ENCODE peak calls at places on chromosomes 5 and 9, in ten cellular contexts. One of them, this sample, is unnamed.

GRCh38 chr9:92661761-92662160 is 8.2 kb downstream of the IPPK start:
- DNase-seq in NCI-H2107: no peak
- DNase-seq in caudate nucleus: no peak
- DNase-seq in tibial nerve: no peak
- DNase-seq in HS-5: no peak
- DNase-seq in Right ventricle myocardium superior: no peak
- DNase-seq in CD8-positive, alpha-beta memory T cell: no peak
- DNase-seq in stimulated activated CD8-positive, alpha-beta memory T cell treated with anti-CD3 and anti-CD28 coated beads, Interleukin-15, amount 100 ng/mL, for 48 hours: no peak
- DNase-seq in adrenal gland: no peak
- DNase-seq in activated gamma-delta T cell treated with anti-CD3 and anti-CD28 coated beads, Interleukin-2, amount 50 U/mL, for 16 hours: no peak
- DNase-seq in this sample: no peak

GRCh38 chr9:74975538-74975937 is 22.8 kb upstream of the C9orf40 start:
- DNase-seq in NCI-H2107: no peak
- DNase-seq in caudate nucleus: no peak
- DNase-seq in tibial nerve: no peak
- DNase-seq in HS-5: no peak
- DNase-seq in Right ventricle myocardium superior: no peak
- DNase-seq in CD8-positive, alpha-beta memory T cell: no peak
- DNase-seq in stimulated activated CD8-positive, alpha-beta memory T cell treated with anti-CD3 and anti-CD28 coated beads, Interleukin-15, amount 100 ng/mL, for 48 hours: no peak
- DNase-seq in adrenal gland: no peak
- DNase-seq in activated gamma-delta T cell treated with anti-CD3 and anti-CD28 coated beads, Interleukin-2, amount 50 U/mL, for 16 hours: no peak
- DNase-seq in this sample: no peak

GRCh38 chr5:114223866-114224265 is 138.0 kb upstream of the KCNN2 start:
- DNase-seq in NCI-H2107: no peak
- DNase-seq in caudate nucleus: no peak
- DNase-seq in tibial nerve: no peak
- DNase-seq in HS-5: no peak
- DNase-seq in Right ventricle myocardium superior: no peak
- DNase-seq in CD8-positive, alpha-beta memory T cell: no peak
- DNase-seq in stimulated activated CD8-positive, alpha-beta memory T cell treated with anti-CD3 and anti-CD28 coated beads, Interleukin-15, amount 100 ng/mL, for 48 hours: no peak
- DNase-seq in adrenal gland: no peak
- DNase-seq in activated gamma-delta T cell treated with anti-CD3 and anti-CD28 coated beads, Interleukin-2, amount 50 U/mL, for 16 hours: no peak
- DNase-seq in this sample: no peak

GRCh38 chr9:114497727-114498382 is 7.4 kb downstream of the WHRN start:
- DNase-seq in NCI-H2107: no peak
- DNase-seq in caudate nucleus: no peak
- DNase-seq in tibial nerve: no peak
- DNase-seq in HS-5: no peak
- DNase-seq in Right ventricle myocardium superior: no peak
- DNase-seq in CD8-positive, alpha-beta memory T cell: no peak
- DNase-seq in stimulated activated CD8-positive, alpha-beta memory T cell treated with anti-CD3 and anti-CD28 coated beads, Interleukin-15, amount 100 ng/mL, for 48 hours: no peak
- DNase-seq in adrenal gland: no peak
- DNase-seq in activated gamma-delta T cell treated with anti-CD3 and anti-CD28 coated beads, Interleukin-2, amount 50 U/mL, for 16 hours: no peak
- DNase-seq in this sample: no peak

GRCh38 chr5:73204302-73204701 is 31.3 kb downstream of the TMEM174 start:
- DNase-seq in NCI-H2107: peak; percentile 43
- DNase-seq in caudate nucleus: no peak
- DNase-seq in tibial nerve: no peak
- DNase-seq in HS-5: no peak
- DNase-seq in Right ventricle myocardium superior: no peak
- DNase-seq in CD8-positive, alpha-beta memory T cell: no peak
- DNase-seq in stimulated activated CD8-positive, alpha-beta memory T cell treated with anti-CD3 and anti-CD28 coated beads, Interleukin-15, amount 100 ng/mL, for 48 hours: no peak
- DNase-seq in adrenal gland: no peak
- DNase-seq in activated gamma-delta T cell treated with anti-CD3 and anti-CD28 coated beads, Interleukin-2, amount 50 U/mL, for 16 hours: no peak
- DNase-seq in this sample: no peak

GRCh38 chr9:136740069-136740468 is 2.7 kb downstream of the LCN10 start:
- DNase-seq in NCI-H2107: no peak
- DNase-seq in caudate nucleus: no peak
- DNase-seq in tibial nerve: no peak
- DNase-seq in HS-5: no peak
- DNase-seq in Right ventricle myocardium superior: no peak
- DNase-seq in CD8-positive, alpha-beta memory T cell: no peak
- DNase-seq in stimulated activated CD8-positive, alpha-beta memory T cell treated with anti-CD3 and anti-CD28 coated beads, Interleukin-15, amount 100 ng/mL, for 48 hours: no peak
- DNase-seq in adrenal gland: no peak
- DNase-seq in activated gamma-delta T cell treated with anti-CD3 and anti-CD28 coated beads, Interleukin-2, amount 50 U/mL, for 16 hours: no peak
- DNase-seq in this sample: no peak

GRCh38 chr5:133106761-133107572 is 55.2 kb downstream of the HSPA4 start:
- DNase-seq in NCI-H2107: no peak
- DNase-seq in caudate nucleus: no peak
- DNase-seq in tibial nerve: no peak
- DNase-seq in HS-5: no peak
- DNase-seq in Right ventricle myocardium superior: no peak
- DNase-seq in CD8-positive, alpha-beta memory T cell: no peak
- DNase-seq in stimulated activated CD8-positive, alpha-beta memory T cell treated with anti-CD3 and anti-CD28 coated beads, Interleukin-15, amount 100 ng/mL, for 48 hours: no peak
- DNase-seq in adrenal gland: no peak
- DNase-seq in activated gamma-delta T cell treated with anti-CD3 and anti-CD28 coated beads, Interleukin-2, amount 50 U/mL, for 16 hours: no peak
- DNase-seq in this sample: no peak

GRCh38 chr9:129704797-129705196 is 39.4 kb downstream of the PRRX2 start:
- DNase-seq in NCI-H2107: no peak
- DNase-seq in caudate nucleus: no peak
- DNase-seq in tibial nerve: no peak
- DNase-seq in HS-5: no peak
- DNase-seq in Right ventricle myocardium superior: no peak
- DNase-seq in CD8-positive, alpha-beta memory T cell: no peak
- DNase-seq in stimulated activated CD8-positive, alpha-beta memory T cell treated with anti-CD3 and anti-CD28 coated beads, Interleukin-15, amount 100 ng/mL, for 48 hours: no peak
- DNase-seq in adrenal gland: no peak
- DNase-seq in activated gamma-delta T cell treated with anti-CD3 and anti-CD28 coated beads, Interleukin-2, amount 50 U/mL, for 16 hours: no peak
- DNase-seq in this sample: no peak

GRCh38 chr9:17116400-17116837 is 18.4 kb upstream of the CNTLN start:
- DNase-seq in NCI-H2107: no peak
- DNase-seq in caudate nucleus: no peak
- DNase-seq in tibial nerve: no peak
- DNase-seq in HS-5: peak; percentile 34
- DNase-seq in Right ventricle myocardium superior: no peak
- DNase-seq in CD8-positive, alpha-beta memory T cell: no peak
- DNase-seq in stimulated activated CD8-positive, alpha-beta memory T cell treated with anti-CD3 and anti-CD28 coated beads, Interleukin-15, amount 100 ng/mL, for 48 hours: no peak
- DNase-seq in adrenal gland: no peak
- DNase-seq in activated gamma-delta T cell treated with anti-CD3 and anti-CD28 coated beads, Interleukin-2, amount 50 U/mL, for 16 hours: no peak
- DNase-seq in this sample: no peak

GRCh38 chr9:121895836-121896544 is 197.1 kb downstream of the TTLL11 start:
- DNase-seq in NCI-H2107: no peak
- DNase-seq in caudate nucleus: no peak
- DNase-seq in tibial nerve: peak; percentile 40
- DNase-seq in HS-5: no peak
- DNase-seq in Right ventricle myocardium superior: no peak
- DNase-seq in CD8-positive, alpha-beta memory T cell: no peak
- DNase-seq in stimulated activated CD8-positive, alpha-beta memory T cell treated with anti-CD3 and anti-CD28 coated beads, Interleukin-15, amount 100 ng/mL, for 48 hours: no peak
- DNase-seq in adrenal gland: peak; percentile 62
- DNase-seq in activated gamma-delta T cell treated with anti-CD3 and anti-CD28 coated beads, Interleukin-2, amount 50 U/mL, for 16 hours: no peak
- DNase-seq in this sample: no peak

GRCh38 chr9:32378496-32378895 is 5.9 kb upstream of the ACO1 start:
- DNase-seq in NCI-H2107: peak; percentile 61
- DNase-seq in caudate nucleus: peak; percentile 21
- DNase-seq in tibial nerve: peak; percentile 56
- DNase-seq in HS-5: peak; percentile 62
- DNase-seq in Right ventricle myocardium superior: no peak
- DNase-seq in CD8-positive, alpha-beta memory T cell: peak; percentile 56
- DNase-seq in stimulated activated CD8-positive, alpha-beta memory T cell treated with anti-CD3 and anti-CD28 coated beads, Interleukin-15, amount 100 ng/mL, for 48 hours: no peak
- DNase-seq in adrenal gland: peak; percentile 36
- DNase-seq in activated gamma-delta T cell treated with anti-CD3 and anti-CD28 coated beads, Interleukin-2, amount 50 U/mL, for 16 hours: no peak
- DNase-seq in this sample: no peak

GRCh38 chr5:97115932-97116331 is 26.5 kb downstream of the LIX1 start:
- DNase-seq in NCI-H2107: no peak
- DNase-seq in caudate nucleus: no peak
- DNase-seq in tibial nerve: no peak
- DNase-seq in HS-5: no peak
- DNase-seq in Right ventricle myocardium superior: peak; percentile 68
- DNase-seq in CD8-positive, alpha-beta memory T cell: no peak
- DNase-seq in stimulated activated CD8-positive, alpha-beta memory T cell treated with anti-CD3 and anti-CD28 coated beads, Interleukin-15, amount 100 ng/mL, for 48 hours: no peak
- DNase-seq in adrenal gland: no peak
- DNase-seq in activated gamma-delta T cell treated with anti-CD3 and anti-CD28 coated beads, Interleukin-2, amount 50 U/mL, for 16 hours: no peak
- DNase-seq in this sample: no peak

GRCh38 chr5:59506285-59506877 is 387.1 kb downstream of the PDE4D start:
- DNase-seq in NCI-H2107: no peak
- DNase-seq in caudate nucleus: no peak
- DNase-seq in tibial nerve: no peak
- DNase-seq in HS-5: no peak
- DNase-seq in Right ventricle myocardium superior: no peak
- DNase-seq in CD8-positive, alpha-beta memory T cell: no peak
- DNase-seq in stimulated activated CD8-positive, alpha-beta memory T cell treated with anti-CD3 and anti-CD28 coated beads, Interleukin-15, amount 100 ng/mL, for 48 hours: no peak
- DNase-seq in adrenal gland: no peak
- DNase-seq in activated gamma-delta T cell treated with anti-CD3 and anti-CD28 coated beads, Interleukin-2, amount 50 U/mL, for 16 hours: no peak
- DNase-seq in this sample: no peak